ENCODE peak calls at places on chromosomes 16 and 17, in five cellular contexts. L is tibial nerve; F is NT2/D1; I is ascending aorta; Y is CD8-positive, alpha-beta T cell. G is an unnamed sample.

GRCh38 chr17:7842380-7842949 is 8.4 kb downstream of the KDM6B start:
- DNase-seq in I (peak; percentile 85), Y (peak; percentile 79), F (no peak), L (peak; percentile 67), G (peak; percentile 59)

GRCh38 chr16:89570342-89570923 is 5.1 kb upstream of the CPNE7 start:
- DNase-seq in F (no peak), Y (no peak), I (no peak), L (no peak), G (no peak)

GRCh38 chr16:67529639-67530012 is 997 bp downstream of the RIPOR1 start:
- DNase-seq in Y (no peak), L (no peak), I (no peak), F (no peak), G (no peak)

GRCh38 chr16:12178251-12178990 is 201.9 kb downstream of the SNX29 start:
- DNase-seq in L (no peak), Y (no peak), I (no peak), F (no peak), G (no peak)

GRCh38 chr17:27236710-27237315 is 57.1 kb upstream of the WSB1 start:
- DNase-seq in L (peak; percentile 98), F (peak; percentile 44), I (no peak), Y (peak; percentile 81), G (peak; percentile 66)

GRCh38 chr17:15237106-15237425 is 28.1 kb downstream of the PMP22 start:
- DNase-seq in Y (no peak), I (no peak), F (no peak), L (no peak), G (no peak)

GRCh38 chr17:49964539-49965521 is 4.2 kb upstream of the DLX4 start:
- DNase-seq in L (no peak), Y (peak; percentile 74), F (no peak), I (no peak), G (no peak)

GRCh38 chr17:80210348-80211108 is 9.6 kb downstream of the SGSH start:
- DNase-seq in F (no peak), Y (no peak), L (no peak), I (no peak), G (no peak)

GRCh38 chr17:1232786-1233185 is 37.5 kb upstream of the BHLHA9 start:
- DNase-seq in I (no peak), L (no peak), Y (no peak), F (no peak), G (no peak)

GRCh38 chr16:83713597-83713996 is 94.2 kb upstream of the HSBP1 start:
- DNase-seq in L (no peak), F (no peak), Y (no peak), I (no peak), G (peak; percentile 66)

GRCh38 chr16:50372611-50373344 is 4.0 kb upstream of the BRD7 start:
- DNase-seq in Y (no peak), L (no peak), F (no peak), I (peak; percentile 41), G (no peak)

DNA sequence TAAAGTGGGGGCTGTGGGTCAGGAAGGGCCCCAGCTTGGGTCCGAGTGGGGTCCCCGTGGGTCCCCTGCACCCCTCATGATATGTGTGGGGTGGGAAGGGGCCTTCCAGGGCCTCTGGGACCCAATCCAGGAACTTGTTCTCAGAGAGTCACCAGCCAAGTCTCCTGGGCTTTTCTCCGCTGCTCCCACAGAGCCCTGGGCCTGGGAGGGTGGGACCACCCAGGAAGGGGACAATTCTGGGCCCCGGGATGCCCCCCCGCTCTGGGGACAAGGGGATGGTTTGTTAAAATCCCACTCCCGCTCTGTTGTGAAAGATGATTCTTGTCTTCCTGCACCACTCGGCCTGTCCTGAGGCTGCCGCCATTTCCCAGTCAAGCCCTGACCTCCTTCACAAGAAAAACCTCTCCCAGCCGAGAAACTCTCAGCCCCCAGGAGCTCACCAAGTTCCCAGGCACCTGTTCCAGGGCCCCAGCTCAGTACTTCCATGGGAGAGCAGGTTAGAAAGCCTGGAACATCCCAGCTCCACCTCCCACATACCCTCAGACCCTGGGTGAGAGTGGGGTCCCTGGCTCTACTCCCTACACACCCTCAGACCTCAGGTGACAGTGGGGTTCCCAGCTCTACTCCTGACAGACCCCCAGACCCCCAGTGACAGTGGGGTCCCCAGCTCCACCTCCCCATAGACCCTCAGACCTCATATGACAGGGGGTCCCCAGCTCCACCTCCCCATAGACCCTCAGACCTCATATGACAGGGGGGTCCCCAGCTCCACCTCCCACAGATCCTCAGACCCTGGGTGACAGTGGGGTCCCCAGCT is 75.1 kb downstream of the METRNL start:
- DNase-seq in L (peak; percentile 3), F (no peak), I (no peak), Y (peak; percentile 32), G (no peak)
- H3K4me1 ChIP-seq in L (peaks cover 35% of the 10 kb centered on the region), F (peaks cover 14% of the 10 kb centered on the region), I (no peaks in the 10 kb centered on the region), Y (no peaks in the 10 kb centered on the region), G (no peaks in the 10 kb centered on the region)

GRCh38 chr16:79284760-79285159 is 315.8 kb downstream of the MAF start:
- DNase-seq in I (no peak), Y (no peak), F (no peak), L (no peak), G (no peak)
- H3K4me1 ChIP-seq in I (no peaks in the 10 kb centered on the region), Y (peaks cover 17% of the 10 kb centered on the region), F (no peaks in the 10 kb centered on the region), L (peaks cover 4% of the 10 kb centered on the region), G (peaks cover 71% of the 10 kb centered on the region)

GRCh38 chr17:51341457-51341856 is 81.1 kb downstream of the UTP18 start:
- DNase-seq in L (no peak), Y (no peak), F (no peak), I (no peak), G (no peak)
- H3K4me1 ChIP-seq in L (no peaks in the 10 kb centered on the region), Y (no peaks in the 10 kb centered on the region), F (no peaks in the 10 kb centered on the region), I (no peaks in the 10 kb centered on the region), G (no peaks in the 10 kb centered on the region)

GRCh38 chr17:77852666-77853207 is 105.8 kb upstream of the TNRC6C start:
- DNase-seq in Y (no peak), L (no peak), I (no peak), F (no peak), G (no peak)
- H3K4me1 ChIP-seq in Y (peaks cover 12% of the 10 kb centered on the region), L (no peaks in the 10 kb centered on the region), I (no peaks in the 10 kb centered on the region), F (peaks cover 2% of the 10 kb centered on the region), G (peaks cover 44% of the 10 kb centered on the region)

DNA sequence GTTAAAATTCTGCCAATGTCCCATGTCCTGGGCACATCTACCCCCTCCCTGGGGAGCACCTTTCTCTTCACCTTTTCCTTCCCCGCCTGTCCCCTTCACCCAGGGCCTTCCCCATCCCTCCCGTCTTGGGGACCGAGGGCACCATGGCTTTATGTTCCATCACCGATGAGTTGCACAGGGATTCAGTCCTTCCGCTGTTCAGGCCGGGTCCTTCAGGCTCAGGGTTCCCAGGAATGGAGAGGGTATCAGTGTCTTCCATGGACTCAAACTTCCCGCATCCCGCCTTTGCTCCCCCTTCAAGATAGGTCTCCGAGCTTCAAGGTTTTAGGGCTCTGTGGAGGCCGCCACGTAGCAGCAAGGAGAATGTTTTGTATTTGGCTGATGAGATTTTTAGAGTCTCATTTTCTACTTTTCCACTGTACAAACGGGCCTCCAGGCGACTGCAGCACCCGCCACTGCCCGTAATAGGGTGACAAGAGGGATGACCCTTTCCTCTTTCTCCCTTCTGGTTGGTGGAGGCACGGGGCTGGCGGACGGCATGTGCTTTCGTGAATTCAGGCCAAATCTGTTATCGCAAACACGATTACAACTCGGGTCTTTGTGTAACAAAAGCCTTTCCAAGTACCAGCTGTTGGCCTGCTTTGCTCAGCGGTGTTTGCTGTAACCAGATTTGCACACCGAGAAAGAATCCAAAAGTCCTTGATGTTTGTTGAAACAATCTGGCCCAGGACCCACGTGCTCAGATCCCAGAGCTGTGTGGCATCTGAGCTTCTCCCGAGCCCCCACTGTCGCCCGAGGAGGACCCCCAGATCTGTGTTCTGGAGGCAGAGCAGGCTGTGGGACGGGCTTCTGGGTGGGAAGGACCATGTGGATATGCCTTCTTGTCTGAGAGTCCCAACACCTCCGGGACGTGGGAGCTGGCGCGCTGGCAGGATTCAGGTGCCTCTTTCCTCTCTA is 236.3 kb downstream of the SEC14L1 start:
- DNase-seq in L (no peak), I (no peak), F (no peak), Y (no peak), G (no peak)
- H3K4me1 ChIP-seq in L (peaks cover 80% of the 10 kb centered on the region), I (peaks cover 50% of the 10 kb centered on the region), F (peaks cover 61% of the 10 kb centered on the region), Y (peaks cover 81% of the 10 kb centered on the region), G (peaks cover 79% of the 10 kb centered on the region)

GRCh38 chr16:8861563-8862308 is 7.1 kb downstream of the CARHSP1 start:
- DNase-seq in Y (no peak), F (no peak), I (no peak), L (peak; percentile 38), G (no peak)

GRCh38 chr16:8865145-8865882 is 3.5 kb downstream of the CARHSP1 start:
- DNase-seq in F (no peak), L (no peak), Y (no peak), I (no peak), G (no peak)

GRCh38 chr16:8862309-8863130 is 6.3 kb downstream of the CARHSP1 start:
- DNase-seq in F (no peak), Y (no peak), I (no peak), L (no peak), G (no peak)

GRCh38 chr16:8864480-8864879 is 4.3 kb downstream of the CARHSP1 start:
- DNase-seq in I (no peak), L (no peak), F (no peak), Y (no peak), G (no peak)

DNA sequence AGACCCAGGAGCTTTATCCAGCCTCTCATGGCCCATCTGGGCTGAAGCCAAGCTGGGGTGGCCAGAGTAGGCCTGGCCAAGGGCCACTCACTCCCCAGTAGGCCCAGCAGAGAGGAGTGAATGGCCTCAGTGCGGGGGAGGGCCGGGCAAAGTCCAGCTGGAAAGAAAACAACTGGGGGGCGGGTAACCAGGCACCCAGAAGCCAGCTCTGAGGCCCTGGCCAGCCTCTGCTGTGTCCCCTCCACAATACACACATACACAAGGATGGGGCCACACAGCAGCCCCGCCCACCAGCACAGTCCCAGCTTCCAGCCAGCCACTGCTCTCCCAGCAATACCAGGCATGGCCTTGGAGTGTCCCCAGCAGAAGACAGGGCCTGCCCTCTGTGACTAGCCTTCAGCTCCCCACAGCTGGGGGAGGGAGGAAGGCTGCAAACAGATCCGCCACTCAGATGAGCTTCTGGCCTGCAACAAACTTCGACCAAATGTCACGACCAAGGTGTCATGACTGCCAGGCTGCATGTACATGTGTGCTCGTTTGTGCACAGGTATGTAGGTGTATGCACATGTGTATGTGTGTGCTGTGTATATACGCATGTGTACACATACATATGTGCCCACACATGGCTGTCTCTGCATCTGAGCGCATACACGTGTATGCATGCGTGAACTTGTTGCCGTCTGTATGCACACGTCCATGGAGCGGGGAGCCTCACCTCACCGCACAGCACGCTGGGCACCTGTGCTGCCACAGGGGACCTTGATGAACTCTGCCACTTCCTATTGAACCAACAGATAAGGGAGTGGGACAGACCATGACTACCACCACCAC is 5.0 kb downstream of the CARHSP1 start:
- DNase-seq in F (no peak), Y (no peak), I (no peak), L (peak; percentile 33), G (no peak)
- H3K4me1 ChIP-seq in F (peaks cover 42% of the 10 kb centered on the region), Y (peaks cover 35% of the 10 kb centered on the region), I (peaks cover 11% of the 10 kb centered on the region), L (peaks cover 72% of the 10 kb centered on the region), G (peaks cover 71% of the 10 kb centered on the region)

DNA sequence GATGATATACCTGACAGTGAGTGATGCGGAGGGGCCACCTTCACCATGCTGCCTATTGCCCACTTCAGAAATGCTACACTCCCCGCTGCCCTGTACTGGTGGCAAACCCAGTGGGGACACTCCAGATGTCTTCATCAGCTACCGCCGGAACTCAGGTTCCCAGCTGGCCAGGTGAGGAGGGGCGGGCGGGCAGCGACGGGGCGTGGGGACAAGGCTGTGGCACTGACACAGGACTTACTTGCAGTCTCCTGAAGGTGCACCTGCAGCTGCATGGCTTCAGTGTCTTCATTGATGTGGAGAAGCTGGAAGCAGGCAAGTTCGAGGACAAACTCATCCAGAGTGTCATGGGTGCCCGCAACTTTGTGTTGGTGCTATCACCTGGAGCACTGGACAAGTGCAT is 16.6 kb downstream of the SARM1 start:
- DNase-seq in I (peak; percentile 5), Y (no peak), L (no peak), F (no peak), G (no peak)
- H3K4me1 ChIP-seq in I (no peaks in the 10 kb centered on the region), Y (peaks cover 16% of the 10 kb centered on the region), L (no peaks in the 10 kb centered on the region), F (peaks cover 3% of the 10 kb centered on the region), G (peaks cover 21% of the 10 kb centered on the region)

GRCh38 chr17:77365584-77366186 is 224.9 kb downstream of the SEC14L1 start:
- DNase-seq in Y (no peak), L (no peak), F (no peak), I (peak; percentile 68), G (no peak)
- H3K4me1 ChIP-seq in Y (peaks cover 59% of the 10 kb centered on the region), L (peaks cover 46% of the 10 kb centered on the region), F (peaks cover 29% of the 10 kb centered on the region), I (peaks cover 11% of the 10 kb centered on the region), G (no peaks in the 10 kb centered on the region)